ENCODE peak calls at places on chromosomes 3 and 15, in six cellular contexts. F is HepG2, I is K562, Q is A549, W is GM12878, M is endothelial cell of umbilical vein. B is an unnamed sample.
A peak's percentile ranks its signal among the peaks of the same experiment; 100 is the strongest.

GRCh38 chr3:108183178-108183577 is 39.0 kb downstream of the IFT57 start:
- DNase-seq in W (no peak), I (no peak), Q (no peak), F (no peak), M (no peak), B (peak; percentile 51)

GRCh38 chr3:127454968-127455367 is 135.6 kb downstream of the TPRA1 start:
- DNase-seq in M (no peak), F (no peak), I (no peak), W (no peak), Q (no peak), B (no peak)

GRCh38 chr15:85010472-85011209 is 29.0 kb downstream of the PDE8A start:
- DNase-seq in M (peak; percentile 84), W (no peak), I (peak; percentile 30), F (no peak), Q (no peak), B (peak; percentile 75)

GRCh38 chr15:68204776-68205557 is at the start of gene CALML4:
- DNase-seq in I (no peak), F (peak; percentile 74), M (peak; percentile 70), W (no peak), Q (no peak), B (no peak)

GRCh38 chr3:11774296-11774877 is 72.3 kb downstream of the TAMM41 start:
- DNase-seq in Q (peak; percentile 74), I (peak; percentile 29), F (peak; percentile 52), M (peak; percentile 60), W (no peak), B (peak; percentile 43)

GRCh38 chr3:46482632-46483311 is 15.0 kb upstream of the RTP3 start:
- DNase-seq in F (no peak), M (no peak), Q (no peak), W (no peak), I (no peak), B (no peak)

GRCh38 chr15:43541785-43542184 is 24.4 kb downstream of the MAP1A start:
- DNase-seq in W (no peak), I (no peak), M (no peak), F (no peak), Q (no peak), B (peak; percentile 34)

GRCh38 chr15:77104155-77104554 is 33.2 kb upstream of the TSPAN3 start:
- DNase-seq in F (no peak), M (peak; percentile 42), W (no peak), I (no peak), Q (no peak), B (no peak)

GRCh38 chr3:195271859-195272243 is 892 bp upstream of the XXYLT1 start:
- DNase-seq in I (no peak), F (no peak), Q (no peak), M (no peak), W (no peak), B (no peak)

GRCh38 chr3:95670765-95671164 is 1143.6 kb upstream of the EPHA6 start:
- DNase-seq in Q (no peak), W (no peak), I (no peak), M (no peak), F (no peak), B (no peak)

GRCh38 chr3:124075758-124076157 is 83.8 kb upstream of the ROPN1 start:
- DNase-seq in M (no peak), W (no peak), Q (no peak), F (no peak), I (no peak), B (no peak)

GRCh38 chr15:78679089-78679511 is 38.1 kb upstream of the CHRNB4 start:
- DNase-seq in I (no peak), M (no peak), F (no peak), W (no peak), Q (no peak), B (no peak)

GRCh38 chr3:159416854-159417253 is 571.8 kb upstream of the IL12A start:
- DNase-seq in I (no peak), W (no peak), F (no peak), Q (no peak), M (no peak), B (no peak)

GRCh38 chr3:89584398-89584797 is 477.0 kb downstream of the EPHA3 start:
- DNase-seq in F (no peak), W (no peak), M (no peak), Q (no peak), I (no peak), B (no peak)

GRCh38 chr3:9678493-9678892 is 25.1 kb upstream of the CPNE9 start:
- DNase-seq in I (no peak), Q (no peak), W (no peak), M (peak; percentile 7), F (no peak), B (no peak)

GRCh38 chr15:67998599-67999122 is 55.5 kb upstream of the PIAS1 start:
- DNase-seq in F (no peak), Q (peak; percentile 50), W (no peak), I (no peak), M (no peak), B (no peak)

GRCh38 chr3:151581046-151581445 is 120.2 kb upstream of the IGSF10 start:
- DNase-seq in W (no peak), I (no peak), Q (no peak), F (no peak), M (no peak), B (peak; percentile 11)

GRCh38 chr3:135887220-135887619 is 78.3 kb upstream of the PPP2R3A start:
- DNase-seq in W (no peak), I (no peak), M (no peak), F (no peak), Q (no peak), B (no peak)

GRCh38 chr15:101675796-101676582 is 23.8 kb upstream of the TM2D3 start:
- DNase-seq in I (no peak), F (no peak), Q (peak; percentile 34), M (peak; percentile 7), W (no peak), B (no peak)

GRCh38 chr3:170726976-170727661 is 141.2 kb upstream of the SLC7A14 start:
- DNase-seq in W (no peak), Q (peak; percentile 13), M (peak; percentile 85), I (peak; percentile 52), F (no peak), B (peak; percentile 19)

GRCh38 chr3:161890147-161890625 is 393.6 kb downstream of the OTOL1 start:
- DNase-seq in Q (peak; percentile 31), F (no peak), I (no peak), M (peak; percentile 18), W (no peak), B (peak; percentile 7)

GRCh38 chr15:77650285-77650684 is 17.6 kb upstream of the LINGO1 start:
- DNase-seq in F (peak; percentile 29), W (no peak), M (peak; percentile 13), Q (peak; percentile 46), I (peak; percentile 69), B (peak; percentile 56)

GRCh38 chr15:87394676-87395075 is 861.9 kb downstream of the NTRK3 start:
- DNase-seq in Q (no peak), W (no peak), M (no peak), F (no peak), I (no peak), B (no peak)

GRCh38 chr15:62816342-62817059 is 226.0 kb upstream of the TPM1 start:
- DNase-seq in M (no peak), W (no peak), I (no peak), F (no peak), Q (no peak), B (no peak)

GRCh38 chr3:177220136-177220974 is 23.1 kb upstream of the TBL1XR1 start:
- DNase-seq in W (no peak), M (no peak), F (no peak), I (no peak), Q (no peak), B (no peak)

GRCh38 chr15:35692256-35692867 is 146.4 kb upstream of the DPH6 start:
- DNase-seq in F (no peak), W (no peak), Q (no peak), I (no peak), M (peak; percentile 90), B (no peak)

GRCh38 chr15:90560229-90560771 is 30.6 kb downstream of the CRTC3 start:
- DNase-seq in W (no peak), Q (no peak), I (no peak), F (no peak), M (peak; percentile 39), B (no peak)

GRCh38 chr15:90557147-90557546 is 27.4 kb downstream of the CRTC3 start:
- DNase-seq in W (no peak), M (no peak), I (no peak), Q (no peak), F (no peak), B (no peak)

GRCh38 chr15:90558182-90558581 is 28.5 kb downstream of the CRTC3 start:
- DNase-seq in W (no peak), Q (no peak), I (no peak), F (peak; percentile 84), M (peak; percentile 34), B (peak; percentile 28)

GRCh38 chr15:90559119-90559518 is 29.4 kb downstream of the CRTC3 start:
- DNase-seq in Q (no peak), M (no peak), W (no peak), F (no peak), I (no peak), B (no peak)

DNA sequence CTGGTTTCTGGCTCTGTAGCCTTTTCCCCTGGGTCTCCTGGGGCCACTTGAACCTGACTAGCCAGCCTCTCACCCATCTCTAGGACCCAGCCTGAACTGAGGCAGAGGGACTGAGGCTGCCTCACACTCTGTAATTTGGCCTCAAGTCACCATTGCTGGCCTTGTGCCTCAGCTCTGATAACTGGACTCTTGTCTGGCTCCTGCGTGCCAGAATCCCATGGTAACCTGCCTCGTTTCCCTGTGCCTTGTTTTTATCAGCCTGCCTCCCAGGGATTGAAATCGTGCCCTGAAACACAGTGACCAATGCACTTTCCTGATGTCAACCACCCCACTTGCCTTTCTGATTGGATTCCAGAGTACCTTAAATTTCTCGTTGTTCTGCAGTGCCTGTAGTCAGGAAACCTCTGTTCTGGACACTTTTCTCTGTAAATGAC is 27.9 kb downstream of the CRTC3 start:
- DNase-seq in Q (no peak), W (no peak), M (peak; percentile 53), I (no peak), F (no peak), B (no peak)
- TF ChIP-seq POLR2A in Q (no peak), W (no peak), M (no peak), I (no peak), F (no peak), B (no peak)

GRCh38 chr15:88649286-88649733 is 10.5 kb downstream of the ISG20 start:
- DNase-seq in M (peak; percentile 95), W (no peak), I (no peak), F (peak; percentile 41), Q (no peak), B (no peak)
- TF ChIP-seq MYC in M (peak; percentile 11), W (no peak), I (no peak), F (no peak), Q (no peak), B (no peak)

GRCh38 chr15:40281057-40281850 is 1.6 kb downstream of the ANKRD63 start:
- DNase-seq in I (no peak), Q (no peak), F (no peak), W (no peak), M (no peak), B (no peak)
- H3K4me3 ChIP-seq in I (no peak overlapping the region), Q (peak overlapping the region; percentile 65), F (no peak overlapping the region), W (no peak overlapping the region), M (no peak overlapping the region), B (no peak overlapping the region)

DNA sequence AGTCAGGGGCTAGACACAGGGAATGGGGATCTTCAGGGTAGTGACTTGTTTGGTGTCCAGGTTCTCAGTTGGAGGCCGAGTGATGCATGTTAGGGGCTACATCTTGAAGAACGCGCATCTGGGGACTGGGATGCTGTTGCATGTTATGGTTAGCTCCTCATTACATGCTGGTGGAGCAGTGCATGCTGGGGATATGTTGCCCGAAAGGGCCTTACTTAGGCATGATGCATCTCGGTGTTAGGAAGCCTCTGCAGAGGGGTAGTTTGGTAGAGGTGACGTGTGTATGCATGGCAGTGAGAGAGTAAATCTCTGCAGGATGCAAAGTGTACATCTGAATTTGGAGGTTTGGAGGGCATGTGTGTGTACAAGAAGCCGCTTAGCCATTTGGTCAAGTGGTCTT is 2.4 kb downstream of the EIF4G1 start:
- DNase-seq in M (no peak), I (no peak), W (no peak), Q (no peak), F (no peak), B (no peak)
- TF ChIP-seq POLR2A in M (no peak), I (no peak), W (peak; percentile 27), Q (no peak), F (peak; percentile 21), B (no peak)